ENCODE peak calls at places on chromosome 18, in seven cellular contexts. P, R, I, M, U, K and C are unnamed samples.

GRCh38 chr18:58254873-58255511 is 211.0 kb downstream of the NEDD4L start:
- DNase-seq in I (no peak), U (no peak), R (no peak), K (no peak), M (no peak), P (no peak), C (no peak)

GRCh38 chr18:6929370-6930102 is 188.1 kb downstream of the LAMA1 start:
- DNase-seq in U (no peak), K (no peak), M (no peak), I (no peak), R (no peak), P (no peak), C (no peak)

GRCh38 chr18:10239138-10239537 is 215.3 kb upstream of the APCDD1 start:
- DNase-seq in P (peak), K (no peak), R (no peak), I (no peak), M (no peak), U (peak), C (peak)

GRCh38 chr18:54825626-54826344 is 2.5 kb upstream of the RAB27B start:
- DNase-seq in K (no peak), P (no peak), M (no peak), U (no peak), I (no peak), R (peak), C (no peak)

GRCh38 chr18:40012931-40013609 is 1942.0 kb upstream of the PIK3C3 start:
- DNase-seq in M (no peak), I (no peak), U (no peak), R (no peak), K (no peak), P (peak), C (no peak)

GRCh38 chr18:59084286-59084779 is 55.4 kb upstream of the SEC11C start:
- DNase-seq in K (peak), U (peak), R (peak), P (peak), M (peak), I (no peak), C (peak)

GRCh38 chr18:79416677-79417052 is 20.9 kb downstream of the NFATC1 start:
- DNase-seq in K (peak), I (no peak), P (no peak), U (no peak), M (no peak), R (no peak), C (no peak)

GRCh38 chr18:13261658-13262357 is 43.2 kb downstream of the LDLRAD4 start:
- DNase-seq in R (no peak), K (no peak), U (no peak), P (no peak), I (no peak), M (no peak), C (no peak)

GRCh38 chr18:60596928-60597327 is 224.4 kb upstream of the MC4R start:
- DNase-seq in I (no peak), P (no peak), M (no peak), K (no peak), U (no peak), R (no peak), C (no peak)

GRCh38 chr18:46199515-46200147 is 95.4 kb downstream of the HAUS1 start:
- DNase-seq in U (no peak), K (no peak), M (peak), R (no peak), I (peak), P (peak), C (peak)

GRCh38 chr18:45651269-45651668 is 36.0 kb downstream of the SLC14A2 start:
- DNase-seq in M (no peak), R (no peak), I (no peak), U (no peak), K (no peak), P (no peak), C (no peak)

GRCh38 chr18:58581265-58581664 is 47.6 kb downstream of the ALPK2 start:
- DNase-seq in P (peak), I (no peak), M (peak), U (no peak), R (no peak), K (no peak), C (no peak)

GRCh38 chr18:45730832-45731545 is 7.0 kb downstream of the SLC14A1 start:
- DNase-seq in I (no peak), K (no peak), U (no peak), R (no peak), M (peak), P (no peak), C (no peak)

GRCh38 chr18:49178736-49179135 is 228.0 kb upstream of the SMAD7 start:
- DNase-seq in K (no peak), R (peak), M (peak), I (no peak), U (no peak), P (peak), C (peak)

GRCh38 chr18:77559274-77559910 is 309.7 kb downstream of the GALR1 start:
- DNase-seq in U (no peak), M (no peak), K (no peak), R (no peak), P (no peak), I (no peak), C (no peak)

GRCh38 chr18:73980289-73980979 is 167.2 kb downstream of the FBXO15 start:
- DNase-seq in K (no peak), M (peak), U (no peak), I (no peak), P (peak), R (peak), C (no peak)

GRCh38 chr18:49768051-49768391 is 45.3 kb downstream of the ACAA2 start:
- DNase-seq in U (no peak), K (no peak), M (peak), I (peak), R (no peak), P (peak), C (no peak)

GRCh38 chr18:25278415-25278814 is 73.6 kb downstream of the ZNF521 start:
- DNase-seq in R (no peak), P (no peak), I (no peak), K (no peak), U (no peak), M (no peak), C (no peak)

GRCh38 chr18:33201509-33201926 is 239.0 kb downstream of the CCDC178 start:
- DNase-seq in M (no peak), P (peak), R (peak), U (no peak), I (peak), K (no peak), C (no peak)

GRCh38 chr18:37156330-37156942 is 327.5 kb downstream of the KIAA1328 start:
- DNase-seq in M (no peak), I (no peak), P (peak), K (no peak), R (no peak), U (no peak), C (no peak)

GRCh38 chr18:79795446-79795845 is 2.3 kb upstream of the KCNG2 start:
- DNase-seq in M (no peak), U (no peak), I (no peak), K (peak), P (peak), R (no peak), C (no peak)

GRCh38 chr18:59737776-59738295 is 40.6 kb upstream of the CCBE1 start:
- DNase-seq in K (no peak), P (no peak), R (no peak), U (no peak), I (no peak), M (no peak), C (no peak)

GRCh38 chr18:61922435-61922834 is 29.6 kb upstream of the RNF152 start:
- DNase-seq in I (no peak), U (no peak), K (no peak), P (no peak), M (no peak), R (no peak), C (no peak)

GRCh38 chr18:58998421-58999203 is 133.9 kb downstream of the ZNF532 start:
- DNase-seq in I (no peak), M (no peak), P (peak), U (no peak), K (peak), R (no peak), C (no peak)

GRCh38 chr18:35811896-35812295 is 160.6 kb upstream of the RMP24 start:
- DNase-seq in R (no peak), U (no peak), I (no peak), P (no peak), M (no peak), K (no peak), C (no peak)

GRCh38 chr18:6901283-6901926 is 171.9 kb downstream of the ARHGAP28 start:
- DNase-seq in M (no peak), I (no peak), K (no peak), R (no peak), U (no peak), P (no peak), C (no peak)

GRCh38 chr18:50306944-50307343 is 19.5 kb upstream of the CXXC1 start:
- DNase-seq in U (no peak), P (peak), I (no peak), K (no peak), R (no peak), M (no peak), C (no peak)

GRCh38 chr18:22503803-22504202 is 86.1 kb upstream of the CTAGE1 start:
- DNase-seq in I (no peak), R (no peak), M (no peak), P (peak), K (no peak), U (no peak), C (peak)

GRCh38 chr18:58046087-58046793 is 2.2 kb downstream of the NEDD4L start:
- DNase-seq in R (no peak), K (no peak), I (no peak), P (no peak), U (no peak), M (no peak), C (no peak)

GRCh38 chr18:34592961-34593382 is 117.1 kb upstream of the DTNA start:
- DNase-seq in R (no peak), K (peak), I (peak), M (no peak), P (peak), U (peak), C (no peak)

GRCh38 chr18:23966909-23967308 is 47.6 kb upstream of the TTC39C start:
- DNase-seq in M (no peak), K (no peak), I (no peak), R (no peak), P (no peak), U (no peak), C (no peak)

GRCh38 chr18:69968073-69968472 is 20.4 kb upstream of the CD226 start:
- DNase-seq in I (no peak), K (no peak), P (no peak), R (peak), M (no peak), U (no peak), C (no peak)

GRCh38 chr18:59902180-59902992 is 2.6 kb downstream of the PMAIP1 start:
- DNase-seq in K (no peak), I (no peak), R (no peak), M (no peak), U (no peak), P (peak), C (no peak)

GRCh38 chr18:2970762-2971659 is 41.9 kb downstream of the LPIN2 start:
- DNase-seq in P (no peak), R (no peak), I (no peak), M (no peak), K (no peak), U (peak), C (no peak)
- H3K4me3 ChIP-seq in P (no peak), R (no peak), I (no peak), M (no peak), K (peak), U (no peak), C (no peak)

DNA sequence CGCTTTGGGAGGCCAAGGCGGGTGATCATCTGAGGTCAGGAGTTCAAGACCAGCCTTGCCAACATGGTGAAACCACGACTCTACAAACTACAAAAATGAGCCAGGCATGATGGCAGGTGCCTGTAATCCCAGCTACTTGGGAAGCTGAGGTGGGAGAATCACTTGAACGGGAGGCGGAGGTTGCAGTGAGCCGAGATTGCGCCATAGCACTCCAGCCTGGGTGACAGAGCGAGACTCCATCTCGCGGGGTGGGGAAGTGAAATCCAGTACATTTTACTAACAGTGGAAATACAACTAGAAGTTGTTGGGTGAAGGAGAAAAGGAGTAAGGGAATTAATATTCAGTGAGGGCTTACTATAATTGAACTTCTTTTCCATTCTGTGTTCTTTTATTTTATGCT is 13.2 kb upstream of the ENOSF1 start:
- DNase-seq in M (no peak), U (no peak), K (no peak), P (no peak), I (no peak), R (no peak), C (no peak)
- H3K4me3 ChIP-seq in M (no peak), U (no peak), K (no peak), P (no peak), I (no peak), R (no peak), C (no peak)

GRCh38 chr18:48080546-48080945 is 150.1 kb upstream of the SMAD2 start:
- DNase-seq in U (no peak), K (no peak), M (no peak), I (no peak), P (no peak), R (no peak), C (no peak)
- H3K4me3 ChIP-seq in U (no peak), K (no peak), M (no peak), I (no peak), P (no peak), R (no peak), C (no peak)

GRCh38 chr18:27860701-27861107 is 316.2 kb downstream of the CDH2 start:
- DNase-seq in U (no peak), P (no peak), K (no peak), M (no peak), R (no peak), I (no peak), C (no peak)
- H3K4me3 ChIP-seq in U (no peak), P (no peak), K (no peak), M (no peak), R (no peak), I (no peak), C (no peak)